ENCODE peak calls at places on chromosomes 13 and 19, in seven cellular contexts. H is pulmonary artery endothelial cell; F is WERI-Rb-1; U is Caco-2; Q is testis; C is Daoy; X is stimulated activated CD4-positive, alpha-beta T cell treated with anti-CD3 and anti-CD28 coated beads, Interleukin-1b, Interleukin-23, amount 100 ng/mL, for 24 hours. T is an unnamed sample.

GRCh38 chr13:97258801-97259200 is 36.7 kb downstream of the MBNL2 start:
- DNase-seq in H (no peak), F (no peak), U (no peak), Q (no peak), C (no peak), X (no peak), T (no peak)

GRCh38 chr19:51359294-51359693 is 6.9 kb downstream of the ETFB start:
- DNase-seq in H (no peak), F (no peak), U (no peak), Q (peak), C (peak), X (no peak), T (no peak)

GRCh38 chr19:55340784-55341147 is 1.1 kb downstream of the KMT5C start:
- DNase-seq in H (no peak), F (peak), U (peak), Q (no peak), C (peak), X (no peak), T (peak)

GRCh38 chr13:75558130-75558840 is 8.7 kb downstream of the UCHL3 start:
- DNase-seq in H (no peak), F (no peak), U (no peak), Q (no peak), C (no peak), X (no peak), T (no peak)

GRCh38 chr13:85597790-85598500 is 201.3 kb downstream of the SLITRK6 start:
- DNase-seq in H (no peak), F (no peak), U (no peak), Q (no peak), C (peak), X (no peak), T (peak)

GRCh38 chr13:41848435-41849255 is 112.3 kb downstream of the VWA8 start:
- DNase-seq in H (no peak), F (no peak), U (peak), Q (no peak), C (no peak), X (no peak), T (no peak)

GRCh38 chr19:13077233-13077632 is 25.4 kb downstream of the LYL1 start:
- DNase-seq in H (no peak), F (no peak), U (no peak), Q (no peak), C (no peak), X (no peak), T (no peak)

GRCh38 chr19:57078802-57079201 is 41.0 kb upstream of the USP29 start:
- DNase-seq in H (no peak), F (no peak), U (no peak), Q (no peak), C (no peak), X (no peak), T (no peak)

GRCh38 chr19:52237771-52238400 is 31.5 kb upstream of the ZNF766 start:
- DNase-seq in H (peak), F (peak), U (peak), Q (peak), C (peak), X (peak), T (peak)

GRCh38 chr13:32475403-32475802 is 47.5 kb upstream of the N4BP2L1 start:
- DNase-seq in H (no peak), F (no peak), U (no peak), Q (no peak), C (no peak), X (no peak), T (peak)

GRCh38 chr13:78660130-78660857 is 1.3 kb upstream of the OBI1 start:
- DNase-seq in H (no peak), F (no peak), U (no peak), Q (peak), C (peak), X (no peak), T (no peak)

GRCh38 chr19:51365211-51366049 is 758 bp downstream of the ETFB start:
- DNase-seq in H (no peak), F (no peak), U (peak), Q (peak), C (peak), X (no peak), T (peak)

GRCh38 chr13:26247011-26247410 is 6.9 kb upstream of the CDK8 start:
- DNase-seq in H (no peak), F (no peak), U (no peak), Q (no peak), C (no peak), X (no peak), T (no peak)

GRCh38 chr13:102771298-102772041 is 2.1 kb downstream of the TEX30 start:
- DNase-seq in H (no peak), F (no peak), U (no peak), Q (no peak), C (no peak), X (no peak), T (peak)

GRCh38 chr19:33388231-33388816 is 14.8 kb downstream of the CEBPG start:
- DNase-seq in H (no peak), F (no peak), U (no peak), Q (no peak), C (no peak), X (no peak), T (no peak)